ENCODE peak calls at places on chromosomes 7 and 10, in four cellular contexts. U, M, K and R are unnamed samples.

GRCh38 chr7:1940863-1941262 is 270.8 kb downstream of the ELFN1 start:
- DNase-seq in U (no peak), M (no peak), K (no peak), R (no peak)

GRCh38 chr7:90266808-90267207 is 21.8 kb downstream of the CFAP69 start:
- DNase-seq in U (no peak), M (no peak), K (no peak), R (no peak)

GRCh38 chr7:26583094-26583493 is 281.3 kb downstream of the SKAP2 start:
- DNase-seq in U (no peak), M (no peak), K (no peak), R (no peak)

GRCh38 chr7:37977243-37977642 is 56.8 kb downstream of the EPDR1 start:
- DNase-seq in U (no peak), M (no peak), K (no peak), R (no peak)

GRCh38 chr10:6499974-6500373 is 80.1 kb downstream of the PRKCQ start:
- DNase-seq in U (no peak), M (no peak), K (no peak), R (no peak)

GRCh38 chr7:56079450-56080185 is 13.1 kb downstream of the PHKG1 start:
- DNase-seq in U (no peak), M (peak), K (no peak), R (no peak)

GRCh38 chr10:3169271-3169670 is 3.3 kb downstream of the PITRM1 start:
- DNase-seq in U (no peak), M (no peak), K (no peak), R (no peak)

GRCh38 chr7:37027557-37028341 is 303.5 kb upstream of the AOAH start:
- DNase-seq in U (no peak), M (no peak), K (no peak), R (no peak)

GRCh38 chr10:88460601-88461000 is 122.5 kb downstream of the RNLS start:
- DNase-seq in U (no peak), M (no peak), K (no peak), R (no peak)

GRCh38 chr10:126872768-126873167 is 32.5 kb upstream of the DOCK1 start:
- DNase-seq in U (no peak), M (no peak), K (no peak), R (no peak)

GRCh38 chr7:95867309-95867708 is 95.0 kb downstream of the DYNC1I1 start:
- DNase-seq in U (peak), M (no peak), K (no peak), R (no peak)

GRCh38 chr7:34776748-34777358 is 118.8 kb downstream of the NPSR1 start:
- DNase-seq in U (no peak), M (no peak), K (no peak), R (no peak)

GRCh38 chr7:25382175-25382574 is 153.9 kb upstream of the NPVF start:
- DNase-seq in U (no peak), M (no peak), K (no peak), R (no peak)

GRCh38 chr10:128324468-128324867 is 198.2 kb upstream of the MKI67 start:
- DNase-seq in U (no peak), M (no peak), K (no peak), R (no peak)

GRCh38 chr7:151243411-151244155 is 4.9 kb downstream of the SMARCD3 start:
- DNase-seq in U (no peak), M (no peak), K (no peak), R (peak)

GRCh38 chr10:110497438-110498086 is at the start of gene DUSP5:
- DNase-seq in U (peak), M (peak), K (peak), R (peak)